ENCODE peak calls at places on chromosome 20, in five cellular contexts. R is IMR-90, B is neuronal stem cell, V is H1, F is H9. N is an unnamed sample.

GRCh38 chr20:56400001-56400640 is 7.7 kb downstream of the CSTF1 start:
- DNase-seq in R (peak; percentile 84), B (peak; percentile 52), V (peak; percentile 55), F (no peak), N (peak; percentile 79)

GRCh38 chr20:44212792-44213191 is 2.2 kb upstream of the OSER1 start:
- DNase-seq in R (peak; percentile 28), B (no peak), V (peak; percentile 0), F (no peak), N (no peak)

GRCh38 chr20:642398-643174 is 10.4 kb downstream of the SRXN1 start:
- DNase-seq in R (no peak), B (no peak), V (no peak), F (peak; percentile 82), N (no peak)

GRCh38 chr20:1298166-1298565 is 30.8 kb downstream of the SDCBP2 start:
- DNase-seq in R (no peak), B (no peak), V (no peak), F (no peak), N (no peak)

GRCh38 chr20:32648761-32649615 is 24.8 kb downstream of the C20orf203 start:
- DNase-seq in R (peak; percentile 17), B (no peak), V (no peak), F (no peak), N (no peak)

GRCh38 chr20:58140787-58141396 is 87.6 kb downstream of the ANKRD60 start:
- DNase-seq in R (no peak), B (no peak), V (no peak), F (no peak), N (no peak)

GRCh38 chr20:57237006-57237953 is 29.2 kb downstream of the BMP7 start:
- DNase-seq in R (no peak), B (no peak), V (no peak), F (no peak), N (no peak)

GRCh38 chr20:54515788-54516324 is 40.5 kb downstream of the DOK5 start:
- DNase-seq in R (peak; percentile 7), B (no peak), V (no peak), F (no peak), N (no peak)

GRCh38 chr20:53872561-53873248 is 197.7 kb downstream of the BCAS1 start:
- DNase-seq in R (peak; percentile 30), B (no peak), V (no peak), F (no peak), N (no peak)

GRCh38 chr20:23150304-23151007 is 64.3 kb upstream of the CD93 start:
- DNase-seq in R (no peak), B (no peak), V (peak; percentile 32), F (peak; percentile 24), N (no peak)

GRCh38 chr20:10795286-10796026 is 121.7 kb upstream of the JAG1 start:
- DNase-seq in R (no peak), B (no peak), V (no peak), F (no peak), N (peak; percentile 8)

GRCh38 chr20:13402171-13402760 is 181.2 kb downstream of the ISM1 start:
- DNase-seq in R (no peak), B (no peak), V (no peak), F (no peak), N (no peak)

GRCh38 chr20:3172933-3173581 is at the start of gene LZTS3:
- DNase-seq in R (peak; percentile 39), B (peak; percentile 87), V (peak; percentile 92), F (peak; percentile 86), N (peak; percentile 74)

GRCh38 chr20:3173582-3174441 is 463 bp upstream of the LZTS3 start:
- DNase-seq in R (peak; percentile 63), B (peak; percentile 91), V (peak; percentile 98), F (peak; percentile 91), N (peak; percentile 84)

GRCh38 chr20:3172126-3172932 is 1.0 kb downstream of the LZTS3 start:
- DNase-seq in R (no peak), B (no peak), V (no peak), F (no peak), N (no peak)

GRCh38 chr20:3175270-3175669 is 1.9 kb upstream of the LZTS3 start:
- DNase-seq in R (no peak), B (no peak), V (no peak), F (no peak), N (no peak)

GRCh38 chr20:3174442-3175263 is 1.3 kb upstream of the LZTS3 start:
- DNase-seq in R (peak; percentile 11), B (no peak), V (no peak), F (no peak), N (peak; percentile 20)
- H4K91ac ChIP-seq in R (no peak overlapping the region), B (no peak overlapping the region), V (peak overlapping the region; percentile 85), F (no peak overlapping the region), N (no peak overlapping the region)

GRCh38 chr20:25283221-25283951 is 35.5 kb downstream of the PYGB start:
- DNase-seq in R (no peak), B (no peak), V (peak; percentile 39), F (no peak), N (no peak)
- H2BK15ac ChIP-seq in R (no peak overlapping the region), B (no peak overlapping the region), V (no peak overlapping the region), F (no peak overlapping the region), N (no peak overlapping the region)

GRCh38 chr20:47785900-47786762 is 850 bp upstream of the SULF2 start:
- DNase-seq in R (peak; percentile 71), B (peak; percentile 83), V (peak; percentile 75), F (peak; percentile 67), N (peak; percentile 90)

GRCh38 chr20:47784599-47785320 is 521 bp downstream of the SULF2 start:
- DNase-seq in R (peak; percentile 4), B (no peak), V (peak; percentile 72), F (peak; percentile 38), N (peak; percentile 64)

GRCh38 chr20:47782920-47783552 is 2.2 kb downstream of the SULF2 start:
- DNase-seq in R (no peak), B (no peak), V (no peak), F (no peak), N (no peak)

GRCh38 chr20:47785321-47785899 is at the start of gene SULF2:
- DNase-seq in R (no peak), B (peak; percentile 35), V (peak; percentile 60), F (no peak), N (peak; percentile 18)

DNA sequence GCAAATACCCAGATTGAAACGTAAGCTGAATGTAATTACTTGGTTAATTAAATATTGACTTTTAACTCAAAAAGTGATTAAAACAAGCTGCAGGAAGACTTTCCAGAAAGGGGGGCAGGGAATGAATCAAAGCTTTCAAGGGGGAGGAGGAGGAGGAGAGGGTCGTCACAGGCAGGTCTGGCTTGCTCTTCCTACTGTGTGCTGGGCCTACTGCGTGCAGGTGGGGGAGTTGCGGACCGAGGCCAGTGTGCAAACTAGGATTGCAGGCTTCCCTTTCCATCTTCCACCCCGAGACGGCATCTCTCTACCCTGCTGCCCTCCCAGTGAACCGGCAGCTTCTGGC is 1.1 kb downstream of the SULF2 start:
- DNase-seq in R (no peak), B (no peak), V (no peak), F (no peak), N (no peak)
- H4K91ac ChIP-seq in R (no peak overlapping the region), B (no peak overlapping the region), V (no peak overlapping the region), F (no peak overlapping the region), N (no peak overlapping the region)

DNA sequence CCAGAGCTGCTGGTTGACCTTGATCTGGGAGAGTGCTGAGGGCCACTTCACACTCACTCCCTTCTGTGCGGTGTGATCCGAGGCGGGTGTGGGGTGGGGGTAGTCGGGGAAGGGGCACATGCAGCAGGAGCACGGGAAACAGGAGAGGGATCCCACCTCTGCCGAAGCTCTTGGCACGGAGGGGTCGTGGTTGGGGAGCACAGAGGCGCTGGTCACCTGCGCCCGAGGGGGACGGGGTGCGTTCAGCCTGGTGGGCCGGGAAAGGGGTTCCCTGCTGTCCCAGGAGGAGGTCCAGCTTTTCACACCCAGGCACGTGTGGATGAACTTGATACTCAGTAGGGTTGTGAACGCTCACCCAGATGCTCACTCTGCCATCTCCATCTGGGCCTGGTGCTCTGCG is 17.3 kb downstream of the SS18L1 start:
- DNase-seq in R (no peak), B (no peak), V (no peak), F (no peak), N (no peak)
- H2BK15ac ChIP-seq in R (no peak overlapping the region), B (no peak overlapping the region), V (no peak overlapping the region), F (no peak overlapping the region), N (no peak overlapping the region)

DNA sequence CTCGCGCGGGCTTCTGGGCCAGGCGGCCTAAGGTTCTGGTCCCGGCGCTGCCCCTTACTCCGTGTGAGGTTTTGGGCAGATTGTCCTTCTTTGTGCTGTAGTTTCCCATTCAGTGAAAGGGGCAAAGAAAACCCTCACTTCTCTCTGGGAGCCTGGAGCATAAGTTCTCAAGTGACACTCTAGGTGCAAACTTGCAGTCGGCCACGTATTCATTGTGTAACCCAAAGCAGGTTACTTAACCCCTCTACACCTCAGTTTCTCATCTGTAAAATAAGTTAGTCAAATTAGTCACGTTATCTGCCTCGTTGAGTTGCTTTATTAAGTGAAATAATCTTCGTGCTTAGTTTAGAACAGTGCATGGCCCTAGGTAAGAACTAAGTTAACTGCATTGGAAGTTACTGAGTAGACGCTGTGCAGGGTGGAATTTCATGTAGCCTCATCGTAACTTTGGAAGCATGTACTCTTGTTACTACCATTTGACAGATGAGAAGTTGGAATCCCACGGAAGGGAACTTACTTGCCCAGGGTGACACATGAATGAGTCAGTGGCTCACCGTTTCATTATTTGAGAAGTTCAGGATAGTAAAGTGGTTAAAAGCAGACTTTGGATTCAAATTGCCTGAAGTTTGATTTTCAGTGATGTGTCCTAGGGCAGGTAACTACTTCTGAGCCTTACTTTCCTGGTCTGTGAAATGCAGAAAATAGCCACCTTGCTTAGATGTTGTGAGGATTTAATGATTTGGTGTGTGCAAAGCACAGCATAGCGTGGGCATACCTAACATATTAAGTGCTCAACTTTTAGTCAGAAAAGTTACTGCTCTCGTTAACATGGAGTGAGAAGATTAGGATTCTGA is 550 bp upstream of the MROH8 start:
- DNase-seq in R (peak; percentile 85), B (no peak), V (no peak), F (no peak), N (peak; percentile 70)
- H4K91ac ChIP-seq in R (peak overlapping the region; percentile 97), B (no peak overlapping the region), V (peak overlapping the region; percentile 65), F (no peak overlapping the region), N (no peak overlapping the region)

GRCh38 chr20:49133571-49133970 is 54.6 kb downstream of the STAU1 start:
- DNase-seq in R (no peak), B (no peak), V (no peak), F (no peak), N (no peak)
- H2BK15ac ChIP-seq in R (no peak overlapping the region), B (no peak overlapping the region), V (no peak overlapping the region), F (no peak overlapping the region), N (no peak overlapping the region)

DNA sequence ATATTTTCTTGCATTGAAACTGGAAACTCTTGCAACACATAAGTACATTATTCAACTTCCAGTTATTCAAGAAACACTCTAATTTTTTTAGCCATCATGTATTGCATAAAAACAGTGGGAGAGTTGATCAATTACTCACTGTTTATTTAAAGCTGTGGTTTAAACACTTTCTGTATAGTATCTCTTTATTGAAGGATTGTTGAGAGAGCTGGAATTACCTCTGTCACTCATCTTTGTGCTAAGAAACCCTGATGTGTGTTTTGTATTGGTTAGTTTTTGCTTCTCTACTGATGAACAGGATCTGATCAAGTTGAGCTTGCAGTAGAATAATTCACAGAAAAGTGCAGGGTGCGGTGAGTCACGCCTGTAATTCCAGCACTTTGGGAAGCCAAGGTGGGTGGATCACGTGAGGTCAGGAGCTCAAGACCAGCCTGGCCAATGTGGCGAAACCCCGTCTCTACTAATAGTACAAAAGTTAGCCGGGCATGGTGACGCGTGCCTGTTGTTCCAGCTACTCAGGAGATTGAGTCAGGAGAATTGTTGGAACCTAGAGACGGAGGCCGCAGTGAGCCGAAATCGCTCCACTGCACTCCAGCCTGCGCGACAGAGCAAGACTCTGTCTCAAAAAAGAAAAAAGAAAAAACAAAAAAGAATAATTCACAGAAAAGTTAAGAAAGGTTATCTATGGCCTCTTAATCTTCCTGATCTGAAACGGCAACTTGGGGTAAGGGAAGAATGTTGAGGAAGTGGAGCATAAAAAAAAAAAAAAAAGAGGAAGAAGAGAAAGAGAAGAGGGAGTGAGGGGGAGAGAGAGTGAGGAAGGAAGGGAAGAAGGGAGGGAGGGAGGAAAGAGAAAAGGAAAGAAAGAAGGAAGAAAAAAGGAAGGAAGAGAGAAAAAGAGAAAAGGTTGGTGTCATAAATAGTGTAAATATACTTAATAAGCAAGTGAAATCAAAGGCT is 69.2 kb upstream of the NCOA3 start:
- DNase-seq in R (peak; percentile 19), B (no peak), V (no peak), F (no peak), N (no peak)
- H4K91ac ChIP-seq in R (no peak overlapping the region), B (no peak overlapping the region), V (no peak overlapping the region), F (no peak overlapping the region), N (no peak overlapping the region)